ENCODE peak calls at places on chromosomes 7 and 10, in nine cellular contexts. K is mesendoderm; Y is CD8-positive, alpha-beta T cell; W is Panc1; F is transverse colon; A is GM23248; G is MM.1S; Q is ovary; X is psoas muscle. N is an unnamed sample. For H3K4me1 and H3K36me3, the result is how much of the 10 kb centered on the place peaks cover.

GRCh38 chr10:13365168-13365687 is 17.1 kb upstream of the SEPHS1 start:
- DNase-seq in K (no peak), Y (no peak), W (no peak), F (no peak), A (no peak), G (no peak), Q (no peak), X (no peak), N (no peak)

GRCh38 chr10:11227103-11227502 is 209.4 kb downstream of the CELF2 start:
- DNase-seq in K (no peak), Y (peak), W (no peak), F (no peak), A (no peak), G (no peak), Q (no peak), X (no peak), N (no peak)

GRCh38 chr10:43427166-43427825 is 9.6 kb upstream of the ZNF487 start:
- DNase-seq in K (no peak), Y (peak), W (no peak), F (no peak), A (no peak), G (peak), Q (no peak), X (no peak), N (no peak)

GRCh38 chr10:71294091-71294561 is 24.9 kb upstream of the SLC29A3 start:
- DNase-seq in K (no peak), Y (no peak), W (no peak), F (no peak), A (no peak), G (no peak), Q (no peak), X (no peak), N (no peak)

GRCh38 chr7:36154255-36155212 is 1.5 kb downstream of the EEPD1 start:
- DNase-seq in K (no peak), Y (no peak), W (no peak), F (no peak), A (peak), G (no peak), Q (peak), X (peak), N (no peak)

GRCh38 chr7:69800495-69800894 is 202.2 kb downstream of the AUTS2 start:
- DNase-seq in K (peak), Y (no peak), W (no peak), F (no peak), A (peak), G (no peak), Q (no peak), X (no peak), N (no peak)

GRCh38 chr7:103915958-103916357 is 73.5 kb downstream of the RELN start:
- DNase-seq in K (peak), Y (no peak), W (no peak), F (no peak), A (peak), G (no peak), Q (no peak), X (no peak), N (no peak)

GRCh38 chr10:124611738-124612137 is 132.4 kb downstream of the FAM53B start:
- DNase-seq in K (no peak), Y (peak), W (no peak), F (peak), A (no peak), G (no peak), Q (no peak), X (no peak), N (no peak)

GRCh38 chr7:151575471-151575870 is 55.8 kb upstream of the RHEB start:
- DNase-seq in K (no peak), Y (no peak), W (no peak), F (no peak), A (no peak), G (no peak), Q (no peak), X (no peak), N (no peak)

GRCh38 chr10:113273151-113273876 is 279.5 kb upstream of the HABP2 start:
- DNase-seq in K (peak), Y (no peak), W (no peak), F (peak), A (peak), G (no peak), Q (no peak), X (peak), N (peak)

GRCh38 chr10:59362184-59362966 is at the start of gene FAM13C:
- DNase-seq in K (peak), Y (no peak), W (no peak), F (peak), A (peak), G (peak), Q (peak), X (peak), N (peak)

GRCh38 chr10:110840225-110840922 is 31.4 kb upstream of the PDCD4 start:
- DNase-seq in K (no peak), Y (no peak), W (no peak), F (peak), A (no peak), G (no peak), Q (no peak), X (no peak), N (no peak)

GRCh38 chr7:155985518-155986427 is 173.5 kb upstream of the SHH start:
- DNase-seq in K (no peak), Y (no peak), W (no peak), F (no peak), A (no peak), G (no peak), Q (no peak), X (no peak), N (no peak)

GRCh38 chr10:3777876-3778707 is 6.9 kb downstream of the KLF6 start:
- DNase-seq in K (no peak), Y (no peak), W (no peak), F (no peak), A (peak), G (no peak), Q (no peak), X (no peak), N (no peak)

GRCh38 chr10:77264107-77264506 is 373.5 kb downstream of the KCNMA1 start:
- DNase-seq in K (no peak), Y (no peak), W (no peak), F (no peak), A (no peak), G (peak), Q (no peak), X (no peak), N (no peak)

GRCh38 chr7:136527554-136527953 is 340.9 kb upstream of the CHRM2 start:
- DNase-seq in K (no peak), Y (no peak), W (no peak), F (no peak), A (no peak), G (no peak), Q (no peak), X (no peak), N (no peak)

GRCh38 chr10:106802949-106803348 is 361.6 kb downstream of the SORCS1 start:
- DNase-seq in K (no peak), Y (no peak), W (no peak), F (no peak), A (no peak), G (no peak), Q (no peak), X (no peak), N (no peak)

GRCh38 chr10:46240684-46241565 is 45.9 kb upstream of the ANTXRL start:
- DNase-seq in K (no peak), Y (peak), W (no peak), F (no peak), A (no peak), G (no peak), Q (peak), X (no peak), N (no peak)

GRCh38 chr7:1899951-1900762 is 230.1 kb downstream of the ELFN1 start:
- DNase-seq in K (no peak), Y (peak), W (no peak), F (no peak), A (no peak), G (no peak), Q (no peak), X (no peak), N (peak)

GRCh38 chr7:107208046-107208458 is 39.2 kb downstream of the HBP1 start:
- DNase-seq in K (no peak), Y (no peak), W (no peak), F (no peak), A (peak), G (peak), Q (no peak), X (no peak), N (no peak)

GRCh38 chr10:69657417-69657816 is 27.4 kb downstream of the FAM241B start:
- DNase-seq in K (peak), Y (no peak), W (no peak), F (no peak), A (peak), G (no peak), Q (no peak), X (no peak), N (no peak)

GRCh38 chr7:86123476-86123875 is 520.2 kb upstream of the GRM3 start:
- DNase-seq in K (no peak), Y (no peak), W (no peak), F (no peak), A (no peak), G (peak), Q (no peak), X (no peak), N (no peak)

GRCh38 chr7:32074787-32075570 is 4.8 kb upstream of the PDE1C start:
- DNase-seq in K (no peak), Y (no peak), W (no peak), F (no peak), A (no peak), G (no peak), Q (no peak), X (no peak), N (no peak)

GRCh38 chr7:141409911-141410329 is 141.3 kb upstream of the AGK start:
- DNase-seq in K (peak), Y (no peak), W (no peak), F (no peak), A (no peak), G (no peak), Q (no peak), X (no peak), N (no peak)

GRCh38 chr7:103141753-103142404 is 7.0 kb downstream of the NAPEPLD start:
- DNase-seq in K (no peak), Y (no peak), W (no peak), F (no peak), A (no peak), G (no peak), Q (no peak), X (no peak), N (no peak)

GRCh38 chr10:31659665-31660064 is 269.0 kb downstream of the ARHGAP12 start:
- DNase-seq in K (peak), Y (no peak), W (no peak), F (no peak), A (no peak), G (no peak), Q (no peak), X (no peak), N (no peak)

GRCh38 chr10:49237985-49238384 is 49.8 kb upstream of the TMEM273 start:
- DNase-seq in K (peak), Y (no peak), W (no peak), F (no peak), A (no peak), G (no peak), Q (no peak), X (no peak), N (no peak)

GRCh38 chr7:55128693-55129394 is 110.0 kb downstream of the EGFR start:
- DNase-seq in K (no peak), Y (no peak), W (no peak), F (no peak), A (peak), G (no peak), Q (peak), X (peak), N (peak)

GRCh38 chr7:33650828-33651227 is 254.5 kb upstream of the BMPER start:
- DNase-seq in K (no peak), Y (no peak), W (no peak), F (no peak), A (peak), G (no peak), Q (no peak), X (no peak), N (no peak)

GRCh38 chr7:67817481-67817880 is 820.8 kb downstream of the TYW1 start:
- DNase-seq in K (no peak), Y (no peak), W (no peak), F (no peak), A (no peak), G (no peak), Q (no peak), X (no peak), N (no peak)

GRCh38 chr7:24889611-24890010 is 90.4 kb downstream of the OSBPL3 start:
- DNase-seq in K (no peak), Y (no peak), W (no peak), F (no peak), A (no peak), G (no peak), Q (no peak), X (no peak), N (no peak)
- H3K4me1 ChIP-seq in K (under half), Y (under half), W (under half), F (under half), A (under half), G (under half), Q (under half), X (under half), N (under half)

DNA sequence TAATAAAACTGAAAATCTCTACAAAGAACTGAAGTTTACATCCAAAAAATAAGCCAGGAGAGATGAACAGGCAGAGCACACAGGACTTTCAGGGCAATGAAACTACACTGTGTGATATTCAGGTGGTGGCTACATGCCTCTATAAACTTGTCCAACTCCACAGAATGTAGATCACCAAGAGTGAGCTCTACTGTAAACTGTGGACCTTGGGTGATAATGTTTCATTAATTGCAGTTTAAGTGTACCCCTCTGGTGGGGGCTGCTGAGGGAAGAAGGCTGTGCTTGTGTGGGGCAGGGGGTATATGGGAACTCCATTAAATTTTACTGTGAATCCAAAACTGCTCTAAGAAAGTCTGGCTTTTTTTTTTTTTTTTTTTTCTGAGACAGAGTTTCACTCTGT is 22.7 kb downstream of the YWHAG start:
- DNase-seq in K (no peak), Y (no peak), W (no peak), F (no peak), A (no peak), G (no peak), Q (no peak), X (no peak), N (no peak)
- H3K36me3 ChIP-seq in K (under half), Y (under half), W (under half), F (under half), A (under half), G (under half), Q (under half), X (under half), N (under half)

DNA sequence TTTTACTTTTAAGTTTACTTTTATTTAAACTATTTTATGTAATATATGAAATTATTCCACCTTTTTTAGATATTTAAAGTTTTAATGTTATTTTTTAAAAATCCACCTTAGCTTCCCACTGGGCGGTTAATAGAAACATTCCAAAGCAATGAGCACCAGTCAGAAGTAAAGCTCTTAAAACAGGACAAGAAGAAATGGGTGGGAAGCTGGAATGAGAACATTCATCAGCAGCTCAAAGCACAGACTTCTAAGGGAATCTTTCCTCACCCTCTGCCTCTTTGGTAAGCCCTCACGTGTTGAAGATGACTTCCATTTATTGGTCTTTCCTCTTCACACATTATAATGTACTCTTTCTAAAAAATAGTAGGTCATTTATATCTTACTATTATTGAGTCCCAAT is 3.1 kb downstream of the AGMO start:
- DNase-seq in K (peak), Y (no peak), W (no peak), F (no peak), A (peak), G (no peak), Q (no peak), X (no peak), N (no peak)
- H3K27ac ChIP-seq in K (no peak), Y (no peak), W (no peak), F (no peak), A (no peak), G (no peak), Q (no peak), X (no peak), N (peak)

GRCh38 chr7:105044449-105045081 is 30.6 kb downstream of the KMT2E start:
- DNase-seq in K (no peak), Y (no peak), W (no peak), F (no peak), A (no peak), G (no peak), Q (no peak), X (no peak), N (no peak)
- H3K4me1 ChIP-seq in K (under half), Y (under half), W (under half), F (under half), A (under half), G (under half), Q (under half), X (under half), N (half or more)

DNA sequence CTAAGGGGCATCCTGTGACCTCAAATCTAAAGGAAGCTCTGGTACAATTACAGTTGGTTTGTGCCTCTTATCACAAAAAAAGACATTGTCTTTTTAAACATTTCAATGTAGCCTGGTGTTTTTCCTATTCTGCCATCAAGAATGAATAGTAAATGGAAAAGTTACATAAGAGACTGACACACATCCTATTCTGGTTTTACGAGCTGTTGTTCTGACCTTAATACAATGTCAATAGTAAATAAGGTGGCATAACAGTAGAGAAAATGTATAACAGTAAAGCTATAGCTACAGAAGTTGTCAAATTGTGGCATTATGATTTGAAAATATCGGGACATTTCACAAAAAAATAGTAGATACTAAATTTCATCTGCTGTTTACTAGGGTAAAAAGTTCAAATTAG is 88.4 kb downstream of the NT5C2 start:
- DNase-seq in K (no peak), Y (no peak), W (no peak), F (no peak), A (no peak), G (no peak), Q (no peak), X (no peak), N (no peak)
- H3K36me3 ChIP-seq in K (under half), Y (under half), W (under half), F (under half), A (under half), G (under half), Q (under half), X (half or more), N (under half)

GRCh38 chr7:30162133-30162532 is 27.3 kb downstream of the MTURN start:
- DNase-seq in K (no peak), Y (no peak), W (no peak), F (no peak), A (no peak), G (no peak), Q (no peak), X (no peak), N (no peak)
- H3K27ac ChIP-seq in K (no peak), Y (no peak), W (no peak), F (no peak), A (peak), G (no peak), Q (no peak), X (no peak), N (no peak)

DNA sequence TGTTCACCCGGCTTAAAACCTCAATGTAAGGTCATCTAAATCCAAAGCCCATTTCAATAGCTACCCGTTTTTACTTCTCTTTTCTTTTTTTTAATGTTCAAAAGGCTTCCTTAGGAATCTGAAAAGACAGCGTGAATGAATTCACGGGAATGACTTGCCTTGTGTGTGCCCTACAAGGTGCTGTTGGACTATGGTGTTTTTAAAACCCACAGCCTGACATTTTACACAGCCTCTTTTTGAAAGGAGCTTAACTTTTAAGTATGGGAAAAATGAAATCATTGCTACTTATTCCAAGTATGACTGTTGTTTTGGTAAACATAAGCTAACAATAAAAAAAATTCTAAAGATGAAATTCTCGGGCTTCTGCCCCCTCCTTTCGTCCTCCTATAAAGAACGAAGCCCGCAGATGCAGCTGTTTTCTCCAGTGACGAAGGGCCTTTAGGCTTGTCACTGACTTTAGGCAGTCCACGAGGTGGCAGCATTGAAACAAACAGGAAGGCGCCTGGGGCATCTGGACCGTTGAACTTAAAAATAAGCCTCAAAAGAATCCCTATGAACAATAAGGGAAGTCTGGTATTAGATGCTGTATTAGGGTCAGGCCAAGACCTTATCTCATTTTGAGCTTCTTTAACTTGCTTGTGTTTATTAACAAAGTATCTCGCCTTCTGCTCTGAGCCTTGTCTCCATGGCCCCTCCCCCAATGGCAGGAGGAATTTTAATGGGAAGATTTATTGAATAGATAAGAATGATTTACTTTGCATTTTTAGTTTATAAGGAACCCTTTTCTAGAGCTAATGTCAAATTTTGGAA is 141.2 kb downstream of the NRP1 start:
- DNase-seq in K (peak), Y (peak), W (peak), F (peak), A (peak), G (peak), Q (peak), X (peak), N (peak)
- H3K4me1 ChIP-seq in K (under half), Y (under half), W (under half), F (under half), A (under half), G (under half), Q (under half), X (under half), N (under half)

DNA sequence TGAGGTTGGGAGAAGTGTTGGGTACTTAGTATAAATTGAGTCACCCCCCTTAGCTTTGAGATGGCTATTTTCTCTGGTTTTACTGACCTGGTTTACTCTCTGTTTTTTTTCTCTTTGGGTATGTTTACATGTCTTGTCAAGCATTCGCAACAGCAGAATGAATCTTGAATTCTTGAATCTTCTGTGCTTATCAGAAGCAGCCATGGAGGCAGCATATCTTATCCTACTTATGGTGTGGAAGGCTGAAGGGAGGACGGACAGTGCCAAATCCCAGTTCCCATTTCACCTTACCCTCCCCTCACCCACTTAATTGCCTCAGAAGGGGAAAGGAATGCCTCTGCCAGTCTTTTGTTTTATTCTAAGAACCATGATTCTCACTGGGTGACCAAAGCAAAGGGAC is 3.7 kb downstream of the SND1 start:
- DNase-seq in K (no peak), Y (no peak), W (no peak), F (no peak), A (no peak), G (no peak), Q (no peak), X (no peak), N (no peak)
- H3K36me3 ChIP-seq in K (under half), Y (under half), W (under half), F (under half), A (under half), G (under half), Q (under half), X (under half), N (under half)